ENCODE peak calls at places on chromosomes 16 and 17, in five cellular contexts. F is AG10803, J is ascending aorta, E is HL-60, P is mammary epithelial cell. W is an unnamed sample.

GRCh38 chr17:48722201-48722907 is at the start of gene PRAC1:
- DNase-seq in F (no peak), J (no peak), E (no peak), P (no peak), W (no peak)

GRCh38 chr17:78645421-78646295 is 68.5 kb upstream of the DNAH17 start:
- DNase-seq in F (no peak), J (peak), E (peak), P (no peak), W (no peak)

GRCh38 chr16:52953215-52953614 is 99.5 kb downstream of the CHD9NB start:
- DNase-seq in F (no peak), J (no peak), E (no peak), P (no peak), W (no peak)

GRCh38 chr16:12420661-12421209 is 383.0 kb downstream of the CPPED1 start:
- DNase-seq in F (no peak), J (no peak), E (no peak), P (peak), W (no peak)

GRCh38 chr16:76335187-76335974 is 58.2 kb downstream of the CNTNAP4 start:
- DNase-seq in F (no peak), J (no peak), E (no peak), P (no peak), W (no peak)

GRCh38 chr17:1267471-1267947 is 2.7 kb upstream of the BHLHA9 start:
- DNase-seq in F (peak), J (no peak), E (no peak), P (no peak), W (no peak)

GRCh38 chr16:13307255-13307654 is 405.9 kb downstream of the SHISA9 start:
- DNase-seq in F (peak), J (no peak), E (no peak), P (peak), W (no peak)

GRCh38 chr17:2977157-2977556 is 86.2 kb downstream of the OR1D5 start:
- DNase-seq in F (no peak), J (no peak), E (no peak), P (no peak), W (no peak)

GRCh38 chr17:43210576-43210975 is 1.1 kb upstream of the TMEM106A start:
- DNase-seq in F (no peak), J (no peak), E (no peak), P (no peak), W (no peak)

GRCh38 chr17:17073627-17074521 is 31.6 kb downstream of the MPRIP start:
- DNase-seq in F (peak), J (no peak), E (no peak), P (no peak), W (no peak)

GRCh38 chr17:64155751-64156544 is 26.0 kb upstream of the ERN1 start:
- DNase-seq in F (peak), J (no peak), E (no peak), P (peak), W (no peak)

GRCh38 chr16:59179446-59180082 is 445.4 kb upstream of the GOT2 start:
- DNase-seq in F (no peak), J (no peak), E (no peak), P (no peak), W (no peak)

GRCh38 chr17:45046536-45047125 is 4.8 kb downstream of the DCAKD start:
- DNase-seq in F (no peak), J (no peak), E (no peak), P (peak), W (no peak)

GRCh38 chr17:35088911-35089845 is 25.7 kb upstream of the RFFL start:
- DNase-seq in F (peak), J (peak), E (peak), P (peak), W (no peak)

GRCh38 chr16:12081048-12081404 is 104.5 kb downstream of the SNX29 start:
- DNase-seq in F (no peak), J (no peak), E (no peak), P (no peak), W (no peak)

GRCh38 chr16:64459821-64460220 is 662.0 kb downstream of the CDH11 start:
- DNase-seq in F (peak), J (no peak), E (no peak), P (no peak), W (no peak)

GRCh38 chr16:9091867-9092281 is 430 bp downstream of the HAPSTR1 start:
- DNase-seq in F (peak), J (no peak), E (no peak), P (peak), W (no peak)

GRCh38 chr16:13378151-13378550 is 476.8 kb downstream of the SHISA9 start:
- DNase-seq in F (peak), J (no peak), E (no peak), P (peak), W (no peak)

GRCh38 chr16:69386596-69386995 is 789 bp upstream of the TERF2 start:
- DNase-seq in F (no peak), J (no peak), E (no peak), P (no peak), W (no peak)

GRCh38 chr17:44204453-44204882 is 4.8 kb upstream of the ATXN7L3 start:
- DNase-seq in F (peak), J (no peak), E (no peak), P (peak), W (no peak)

GRCh38 chr17:34314279-34314678 is 5.0 kb upstream of the CCL8 start:
- DNase-seq in F (peak), J (no peak), E (no peak), P (no peak), W (no peak)

GRCh38 chr17:42623732-42624596 is 14.5 kb downstream of the TUBG1 start:
- DNase-seq in F (no peak), J (no peak), E (no peak), P (peak), W (no peak)

GRCh38 chr17:17476865-17477467 is at the start of gene MED9:
- DNase-seq in F (peak), J (peak), E (peak), P (peak), W (no peak)

GRCh38 chr16:582614-583331 is 7.1 kb upstream of the RAB40C start:
- DNase-seq in F (no peak), J (no peak), E (no peak), P (no peak), W (no peak)

GRCh38 chr17:4175921-4176802 is 33.2 kb downstream of the CYB5D2 start:
- DNase-seq in F (no peak), J (no peak), E (no peak), P (no peak), W (no peak)

GRCh38 chr17:50460831-50461526 is 7.7 kb downstream of the CHAD start:
- DNase-seq in F (no peak), J (no peak), E (no peak), P (no peak), W (no peak)

GRCh38 chr16:73086108-73086507 is 38.2 kb upstream of the ZFHX3 start:
- DNase-seq in F (no peak), J (no peak), E (no peak), P (no peak), W (no peak)

GRCh38 chr16:50634090-50634489 is 47.0 kb downstream of the SNX20 start:
- DNase-seq in F (no peak), J (no peak), E (no peak), P (no peak), W (no peak)

GRCh38 chr17:35094902-35095301 is 24.8 kb downstream of the RAD51D start:
- DNase-seq in F (peak), J (no peak), E (no peak), P (peak), W (no peak)

GRCh38 chr17:80068301-80069160 is 32.1 kb downstream of the CCDC40 start:
- DNase-seq in F (peak), J (no peak), E (no peak), P (peak), W (no peak)

GRCh38 chr17:65405563-65405962 is 155.9 kb downstream of the AXIN2 start:
- DNase-seq in F (no peak), J (no peak), E (no peak), P (no peak), W (no peak)
- H3K4me3 ChIP-seq in F (no peak), J (no peak), E (no peak), P (no peak), W (no peak)

DNA sequence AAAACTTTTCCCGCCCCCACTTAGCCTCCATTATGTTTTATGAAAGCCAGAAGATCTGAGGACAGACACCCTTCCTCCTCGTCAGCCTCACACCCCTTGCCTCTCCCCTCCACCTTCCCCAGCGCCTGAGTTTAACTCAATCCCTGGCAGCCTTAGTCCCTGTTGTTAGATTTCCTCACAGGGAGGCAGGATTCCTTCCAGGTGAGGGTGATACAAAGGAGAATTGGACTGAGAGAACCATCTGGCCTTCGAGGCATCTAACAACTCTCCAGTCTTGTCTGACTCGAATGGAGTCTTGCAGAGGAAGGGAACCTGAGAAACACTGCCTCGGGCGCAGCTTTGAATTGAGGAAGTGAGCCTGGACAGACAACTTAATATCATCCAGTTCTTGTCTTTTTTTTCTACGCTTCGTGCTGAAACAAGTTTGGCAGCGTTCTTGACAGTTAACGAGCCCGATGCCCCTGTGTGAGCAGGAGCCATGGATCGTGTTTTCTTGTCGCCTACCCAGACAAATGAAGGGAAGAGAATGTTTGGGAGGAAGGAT is 1.3 kb upstream of the ZNF768 start:
- DNase-seq in F (no peak), J (no peak), E (no peak), P (peak), W (no peak)
- H3K4me3 ChIP-seq in F (peak), J (peak), E (peak), P (peak), W (peak)

GRCh38 chr17:56812971-56813388 is 20.7 kb downstream of the C17orf67 start:
- DNase-seq in F (no peak), J (no peak), E (no peak), P (no peak), W (no peak)
- H3K4me3 ChIP-seq in F (no peak), J (no peak), E (no peak), P (no peak), W (no peak)

GRCh38 chr17:76562734-76563148 is 22.9 kb downstream of the PRCD start:
- DNase-seq in F (peak), J (no peak), E (no peak), P (peak), W (no peak)

GRCh38 chr17:76560877-76561221 is 21.0 kb downstream of the PRCD start:
- DNase-seq in F (no peak), J (no peak), E (no peak), P (no peak), W (no peak)

GRCh38 chr17:76560036-76560876 is 20.4 kb downstream of the PRCD start:
- DNase-seq in F (no peak), J (no peak), E (no peak), P (no peak), W (no peak)

GRCh38 chr17:76561799-76562268 is 22.0 kb downstream of the PRCD start:
- DNase-seq in F (peak), J (no peak), E (no peak), P (no peak), W (no peak)

GRCh38 chr17:76561332-76561731 is 21.5 kb downstream of the PRCD start:
- DNase-seq in F (no peak), J (no peak), E (no peak), P (no peak), W (no peak)
- H3K4me3 ChIP-seq in F (no peak), J (no peak), E (no peak), P (peak), W (no peak)

GRCh38 chr16:68310441-68311315 is at the start of the genes PRMT7 and SLC7A6OS:
- DNase-seq in F (peak), J (peak), E (peak), P (peak), W (no peak)
- H3K4me3 ChIP-seq in F (peak), J (peak), E (peak), P (peak), W (peak)